ENCODE peak calls at places on chromosomes 6 and 20, in four cellular contexts. Q, L, I and V are unnamed samples.

GRCh38 chr6:104108587-104108986 is 751.1 kb downstream of the HACE1 start:
- DNase-seq in Q (no peak), I (no peak), L (no peak), V (no peak)

GRCh38 chr20:51387125-51387865 is 155.2 kb downstream of the NFATC2 start:
- DNase-seq in I (no peak), L (no peak), Q (no peak), V (peak)

GRCh38 chr6:340991-341827 is 48.9 kb downstream of the DUSP22 start:
- DNase-seq in I (peak), Q (no peak), L (no peak), V (no peak)

GRCh38 chr6:39599996-39600395 is 125.2 kb downstream of the KIF6 start:
- DNase-seq in Q (no peak), L (no peak), I (no peak), V (no peak)

GRCh38 chr6:3905853-3906190 is 56.6 kb downstream of the FAM50B start:
- DNase-seq in L (peak), Q (no peak), I (no peak), V (peak)

GRCh38 chr6:145137425-145137824 is 597.9 kb downstream of the EPM2A start:
- DNase-seq in I (no peak), L (peak), Q (peak), V (no peak)

GRCh38 chr20:5145365-5146301 is 18.8 kb downstream of the CDS2 start:
- DNase-seq in I (no peak), L (no peak), Q (no peak), V (no peak)

GRCh38 chr6:117483645-117484016 is 1.2 kb downstream of the DCBLD1 start:
- DNase-seq in L (peak), I (no peak), Q (no peak), V (no peak)

GRCh38 chr6:144955853-144956252 is 670.7 kb downstream of the UTRN start:
- DNase-seq in Q (peak), I (no peak), L (no peak), V (no peak)

GRCh38 chr6:166862287-166862977 is 93.9 kb downstream of the RNASET2 start:
- DNase-seq in L (no peak), I (no peak), Q (no peak), V (peak)

GRCh38 chr6:6319947-6320811 is at the start of gene F13A1:
- DNase-seq in Q (no peak), L (no peak), I (no peak), V (peak)

GRCh38 chr20:2538931-2539330 is 2.6 kb downstream of the TMC2 start:
- DNase-seq in Q (no peak), I (no peak), L (no peak), V (no peak)

GRCh38 chr6:52990342-52990741 is 4.7 kb downstream of the GSTA4 start:
- DNase-seq in I (no peak), Q (no peak), L (no peak), V (no peak)

GRCh38 chr20:50321797-50322480 is 131.3 kb downstream of the CEBPB start:
- DNase-seq in I (no peak), L (no peak), Q (no peak), V (no peak)

GRCh38 chr6:43916924-43917877 is 147.2 kb downstream of the VEGFA start:
- DNase-seq in L (peak), Q (no peak), I (no peak), V (no peak)

GRCh38 chr20:11544029-11544678 is 373.5 kb upstream of the BTBD3 start:
- DNase-seq in Q (peak), I (no peak), L (peak), V (no peak)

GRCh38 chr6:29631860-29632731 is 887 bp downstream of the GABBR1 start:
- DNase-seq in I (peak), L (no peak), Q (peak), V (peak)

GRCh38 chr6:100281471-100281878 is 183.2 kb downstream of the SIM1 start:
- DNase-seq in Q (no peak), L (no peak), I (no peak), V (peak)

GRCh38 chr6:111992851-111993250 is 61.1 kb upstream of the CCN6 start:
- DNase-seq in Q (no peak), I (no peak), L (no peak), V (no peak)

GRCh38 chr6:138973481-138974140 is 14.4 kb downstream of the REPS1 start:
- DNase-seq in I (no peak), L (no peak), Q (peak), V (no peak)

GRCh38 chr6:97449437-97449966 is 166.5 kb upstream of the MMS22L start:
- DNase-seq in L (no peak), I (no peak), Q (no peak), V (no peak)

GRCh38 chr6:118581489-118581959 is 33.4 kb downstream of the PLN start:
- DNase-seq in Q (no peak), I (peak), L (no peak), V (no peak)

GRCh38 chr6:50185006-50185405 is 135.3 kb upstream of the DEFB112 start:
- DNase-seq in I (no peak), L (peak), Q (peak), V (peak)

GRCh38 chr20:46353506-46354206 is 45.4 kb upstream of the CDH22 start:
- DNase-seq in Q (no peak), L (peak), I (no peak), V (no peak)

GRCh38 chr6:89250239-89250638 is 33.1 kb upstream of the GABRR1 start:
- DNase-seq in Q (no peak), L (no peak), I (no peak), V (no peak)
- TF ChIP-seq HMGXB4 in Q (no peak), L (no peak), I (no peak), V (no peak)

GRCh38 chr6:137102050-137102848 is 57.5 kb upstream of the IL20RA start:
- DNase-seq in Q (no peak), I (no peak), L (no peak), V (no peak)
- TF ChIP-seq HMGXB4 in Q (no peak), I (no peak), L (no peak), V (no peak)

DNA sequence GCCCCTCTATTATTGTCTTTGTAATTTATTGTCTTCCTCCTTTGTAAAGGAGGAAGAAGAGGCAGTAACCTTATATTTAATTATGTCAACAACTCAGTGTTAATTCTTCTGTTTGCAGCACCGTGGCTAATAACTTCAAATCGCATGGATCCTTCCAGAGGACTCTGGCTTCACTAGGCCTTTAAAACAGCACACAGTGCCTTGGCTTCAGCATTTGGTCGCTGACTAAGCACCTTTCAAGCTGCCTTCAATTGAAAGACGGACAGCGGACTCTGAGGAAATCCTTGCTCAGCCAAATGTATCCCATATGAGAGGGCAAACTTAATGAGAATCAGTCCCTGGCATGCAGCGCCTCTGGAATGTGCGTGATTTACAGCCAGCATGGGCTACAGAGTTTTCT is 64.2 kb downstream of the SGK1 start:
- DNase-seq in L (peak), Q (no peak), I (no peak), V (no peak)
- TF ChIP-seq HMGXB4 in L (no peak), Q (no peak), I (no peak), V (no peak)

DNA sequence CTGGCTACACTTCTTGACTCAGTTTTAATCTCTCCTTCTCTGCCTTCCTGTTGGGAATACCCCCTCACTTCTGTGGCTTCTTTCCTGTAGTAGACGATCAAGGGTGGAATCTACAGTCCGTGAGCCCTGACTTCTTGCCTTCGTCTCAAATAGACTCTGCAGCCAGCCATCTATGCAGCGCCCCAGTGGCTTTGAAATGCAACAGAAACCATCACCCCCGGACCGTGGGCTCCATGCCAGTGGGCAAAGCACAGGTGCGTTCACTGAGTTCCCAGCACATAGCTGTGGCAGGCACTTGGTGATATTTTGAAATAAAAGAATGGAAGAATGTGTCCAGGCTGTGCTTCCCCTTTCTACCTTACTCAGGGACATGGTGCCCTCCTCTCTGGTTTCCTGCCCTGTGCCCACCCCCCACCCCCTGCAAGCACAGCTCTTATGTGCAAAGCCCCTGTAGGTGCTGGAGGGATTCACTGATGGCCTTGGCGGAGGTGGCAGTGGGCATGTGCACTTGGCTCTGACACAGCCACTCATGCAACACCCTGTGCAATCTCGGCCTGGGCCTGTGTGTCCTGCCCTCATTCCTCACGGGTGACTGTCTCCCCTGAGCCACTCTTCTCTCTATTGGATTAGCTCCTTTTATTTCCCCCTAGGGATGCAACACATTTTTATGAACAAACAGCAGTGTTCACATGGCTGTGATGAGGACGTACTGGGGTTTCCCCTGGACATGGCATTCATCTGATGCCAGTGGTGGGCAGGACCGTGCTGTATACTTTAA is 5.5 kb upstream of the CDSN start:
- DNase-seq in I (no peak), Q (peak), L (no peak), V (no peak)
- TF ChIP-seq HMGXB4 in I (no peak), Q (no peak), L (no peak), V (no peak)

GRCh38 chr6:16168858-16169257 is 40.0 kb downstream of the MYLIP start:
- DNase-seq in I (no peak), Q (peak), L (peak), V (no peak)
- TF ChIP-seq HMGXB4 in I (no peak), Q (no peak), L (no peak), V (no peak)

GRCh38 chr6:135505222-135505621 is 7.7 kb upstream of the AHI1 start:
- DNase-seq in Q (no peak), I (no peak), L (no peak), V (no peak)

GRCh38 chr6:135504734-135505133 is 7.2 kb upstream of the AHI1 start:
- DNase-seq in I (no peak), Q (no peak), L (no peak), V (no peak)

GRCh38 chr6:135505648-135506047 is 8.1 kb upstream of the AHI1 start:
- DNase-seq in L (no peak), I (no peak), Q (peak), V (no peak)

GRCh38 chr6:135503703-135504475 is 6.3 kb upstream of the AHI1 start:
- DNase-seq in I (no peak), L (no peak), Q (no peak), V (no peak)

GRCh38 chr6:135506270-135506997 is 8.9 kb upstream of the AHI1 start:
- DNase-seq in I (peak), L (peak), Q (peak), V (no peak)
- TF ChIP-seq HMGXB4 in I (no peak), L (no peak), Q (no peak), V (no peak)

GRCh38 chr6:148240463-148240845 is 102.2 kb upstream of the SASH1 start:
- DNase-seq in L (no peak), I (no peak), Q (no peak), V (no peak)

GRCh38 chr6:148240866-148241477 is 101.7 kb upstream of the SASH1 start:
- DNase-seq in I (no peak), Q (no peak), L (no peak), V (no peak)

GRCh38 chr6:148238713-148239112 is 103.9 kb upstream of the SASH1 start:
- DNase-seq in I (no peak), L (no peak), Q (no peak), V (no peak)

GRCh38 chr6:148239215-148239614 is 103.4 kb upstream of the SASH1 start:
- DNase-seq in L (no peak), Q (no peak), I (no peak), V (no peak)

GRCh38 chr6:148239777-148240462 is 102.7 kb upstream of the SASH1 start:
- DNase-seq in I (no peak), Q (no peak), L (no peak), V (no peak)
- TF ChIP-seq HMGXB4 in I (no peak), Q (no peak), L (no peak), V (no peak)

GRCh38 chr6:81758221-81758620 is 5.7 kb upstream of the TENT5A start:
- DNase-seq in Q (no peak), L (no peak), I (no peak), V (no peak)
- TF ChIP-seq HMGXB4 in Q (no peak), L (no peak), I (no peak), V (no peak)

GRCh38 chr6:47846752-47847151 is 64.9 kb downstream of the OPN5 start:
- DNase-seq in I (no peak), L (no peak), Q (no peak), V (no peak)
- TF ChIP-seq HMGXB4 in I (no peak), L (no peak), Q (no peak), V (no peak)

GRCh38 chr20:57390604-57391438 is at the start of gene RBM38:
- DNase-seq in Q (peak), L (peak), I (peak), V (peak)
- TF ChIP-seq HMGXB4 in Q (no peak), L (no peak), I (no peak), V (no peak)